ENCODE peak calls at places on chromosomes 2 and 18, in nine cellular contexts. V is mammary epithelial cell, N is brain microvascular endothelial cell, O is HFFc6, G is glutamatergic neuron, B is prostate gland, F is astrocyte, L is foreskin fibroblast, Q is H1. H is an unnamed sample.

GRCh38 chr2:118593257-118593656 is 254.2 kb downstream of the EN1 start:
- DNase-seq in V (no peak), N (no peak), O (no peak), G (no peak), B (no peak), F (no peak), L (no peak), Q (no peak), H (no peak)

GRCh38 chr2:190387422-190387821 is 20.7 kb upstream of the MFSD6 start:
- DNase-seq in V (no peak), N (no peak), O (no peak), G (no peak), B (no peak), F (no peak), L (no peak), Q (no peak), H (no peak)

GRCh38 chr2:231470246-231470900 is 6.1 kb upstream of the NCL start:
- DNase-seq in V (no peak), N (no peak), O (no peak), G (no peak), B (no peak), F (no peak), L (no peak), Q (no peak), H (no peak)

GRCh38 chr2:221914334-221914733 is 342.2 kb upstream of the EPHA4 start:
- DNase-seq in V (no peak), N (no peak), O (no peak), G (no peak), B (no peak), F (peak), L (no peak), Q (no peak), H (no peak)

GRCh38 chr2:241902357-241902991 is 32.9 kb downstream of the RTP5 start:
- DNase-seq in V (no peak), N (no peak), O (no peak), G (no peak), B (no peak), F (no peak), L (no peak), Q (no peak), H (peak)

GRCh38 chr2:3747032-3747654 is 43.8 kb downstream of the DCDC2C start:
- DNase-seq in V (no peak), N (no peak), O (no peak), G (no peak), B (no peak), F (no peak), L (no peak), Q (no peak), H (no peak)

GRCh38 chr2:221848286-221848685 is 276.2 kb upstream of the EPHA4 start:
- DNase-seq in V (no peak), N (no peak), O (no peak), G (no peak), B (no peak), F (peak), L (no peak), Q (no peak), H (no peak)

GRCh38 chr2:153770359-153770991 is 101.2 kb upstream of the GALNT13 start:
- DNase-seq in V (peak), N (no peak), O (no peak), G (no peak), B (no peak), F (no peak), L (no peak), Q (no peak), H (no peak)

GRCh38 chr2:109229094-109229675 is 100.2 kb downstream of the SH3RF3 start:
- DNase-seq in V (no peak), N (no peak), O (no peak), G (no peak), B (no peak), F (no peak), L (no peak), Q (no peak), H (no peak)

GRCh38 chr2:69634197-69634821 is 9.2 kb downstream of the AAK1 start:
- DNase-seq in V (no peak), N (no peak), O (no peak), G (no peak), B (no peak), F (no peak), L (no peak), Q (no peak), H (no peak)

GRCh38 chr2:97730245-97730644 is 16.9 kb downstream of the ZAP70 start:
- DNase-seq in V (peak), N (peak), O (peak), G (no peak), B (no peak), F (no peak), L (peak), Q (no peak), H (no peak)

GRCh38 chr18:3910507-3910906 is 460.5 kb downstream of the TGIF1 start:
- DNase-seq in V (no peak), N (no peak), O (peak), G (no peak), B (no peak), F (peak), L (no peak), Q (no peak), H (no peak)

GRCh38 chr2:80858955-80859354 is 554.4 kb upstream of the LRRTM1 start:
- DNase-seq in V (no peak), N (no peak), O (no peak), G (no peak), B (no peak), F (no peak), L (no peak), Q (no peak), H (no peak)

GRCh38 chr2:138831691-138832090 is 51.5 kb upstream of the NXPH2 start:
- DNase-seq in V (peak), N (no peak), O (no peak), G (no peak), B (no peak), F (no peak), L (no peak), Q (no peak), H (no peak)

GRCh38 chr2:40450066-40450841 is 1.6 kb downstream of the SLC8A1 start:
- DNase-seq in V (peak), N (peak), O (peak), G (no peak), B (no peak), F (peak), L (no peak), Q (no peak), H (no peak)

GRCh38 chr2:157468931-157469708 is 25.2 kb upstream of the CYTIP start:
- DNase-seq in V (peak), N (peak), O (peak), G (no peak), B (no peak), F (peak), L (peak), Q (no peak), H (no peak)

GRCh38 chr2:24538720-24539119 is 47.7 kb downstream of the NCOA1 start:
- DNase-seq in V (no peak), N (no peak), O (no peak), G (no peak), B (no peak), F (no peak), L (no peak), Q (no peak), H (no peak)

GRCh38 chr2:168475636-168476035 is 19.6 kb downstream of the CERS6 start:
- DNase-seq in V (peak), N (no peak), O (no peak), G (no peak), B (no peak), F (no peak), L (no peak), Q (no peak), H (no peak)

GRCh38 chr18:27604583-27604982 is 419.5 kb upstream of the CHST9 start:
- DNase-seq in V (no peak), N (peak), O (peak), G (no peak), B (no peak), F (peak), L (no peak), Q (no peak), H (no peak)

GRCh38 chr2:201697899-201698298 is 545 bp downstream of the MPP4 start:
- DNase-seq in V (peak), N (peak), O (peak), G (no peak), B (no peak), F (peak), L (peak), Q (no peak), H (no peak)

GRCh38 chr2:56047136-56047535 is 123.6 kb upstream of the EFEMP1 start:
- DNase-seq in V (no peak), N (no peak), O (no peak), G (no peak), B (no peak), F (no peak), L (no peak), Q (no peak), H (no peak)

GRCh38 chr2:177528341-177528740 is 135.8 kb downstream of the AGPS start:
- DNase-seq in V (no peak), N (no peak), O (no peak), G (no peak), B (no peak), F (no peak), L (no peak), Q (no peak), H (no peak)

GRCh38 chr2:138777996-138778395 is 2.2 kb downstream of the NXPH2 start:
- DNase-seq in V (no peak), N (peak), O (no peak), G (no peak), B (no peak), F (peak), L (no peak), Q (peak), H (no peak)

GRCh38 chr2:160367887-160368286 is 125.7 kb downstream of the RBMS1 start:
- DNase-seq in V (peak), N (peak), O (peak), G (no peak), B (peak), F (peak), L (peak), Q (no peak), H (no peak)

GRCh38 chr2:182730486-182730885 is 14.4 kb downstream of the DNAJC10 start:
- DNase-seq in V (no peak), N (no peak), O (no peak), G (no peak), B (no peak), F (no peak), L (no peak), Q (no peak), H (no peak)

GRCh38 chr18:10792181-10792580 is 266.4 kb downstream of the NAPG start:
- DNase-seq in V (no peak), N (no peak), O (no peak), G (no peak), B (no peak), F (no peak), L (no peak), Q (no peak), H (no peak)

GRCh38 chr2:36835125-36835524 is 131.2 kb downstream of the STRN start:
- DNase-seq in V (no peak), N (no peak), O (no peak), G (no peak), B (no peak), F (no peak), L (no peak), Q (no peak), H (no peak)

DNA sequence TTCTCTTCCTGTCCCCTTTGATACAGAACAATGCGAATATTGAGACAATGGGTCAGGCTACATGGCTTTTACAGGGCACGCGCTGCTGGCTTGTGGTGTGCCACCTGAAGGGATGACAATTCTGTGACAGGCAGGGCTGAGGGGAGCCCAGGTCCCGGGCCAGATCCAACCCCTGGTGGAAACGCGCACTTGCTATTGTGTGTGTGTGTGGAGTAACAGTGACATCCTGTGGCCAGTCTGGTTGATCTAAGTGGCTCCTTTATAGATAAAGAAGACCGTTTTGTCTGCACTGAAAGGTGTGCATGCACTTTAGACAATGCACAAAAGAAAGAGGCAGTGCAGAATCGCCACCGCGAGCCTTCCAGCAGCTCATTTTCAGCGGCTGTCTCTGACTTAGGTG is 273.6 kb downstream of the HRH4 start:
- DNase-seq in V (peak), N (no peak), O (no peak), G (peak), B (no peak), F (no peak), L (no peak), Q (no peak), H (no peak)
- TF ChIP-seq CTCF in V (peak), N (peak), O (peak), G (peak), B (no peak), F (no peak), L (peak), Q (peak), H (no peak)

DNA sequence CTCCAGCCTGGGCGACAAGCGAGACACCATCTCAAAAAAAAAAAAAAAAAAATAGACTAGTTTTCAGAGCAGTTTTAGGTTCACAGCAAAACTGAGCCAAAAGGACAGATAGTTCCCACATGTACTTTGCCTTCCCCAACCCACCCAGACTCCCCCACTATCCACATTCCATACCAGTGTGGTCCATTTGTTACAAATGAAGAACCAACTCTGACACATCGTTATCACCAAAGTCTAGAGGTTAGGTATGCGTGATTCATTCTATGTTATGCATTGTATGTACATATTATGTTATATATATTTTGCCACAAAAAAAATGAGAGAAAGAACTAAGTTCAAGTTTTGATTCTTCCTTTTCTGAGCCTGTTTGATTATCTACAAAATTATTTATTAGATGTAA is 3.5 kb downstream of the DUSP11 start:
- DNase-seq in V (no peak), N (peak), O (no peak), G (no peak), B (no peak), F (no peak), L (no peak), Q (no peak), H (no peak)
- TF ChIP-seq CTCF in V (no peak), N (no peak), O (no peak), G (no peak), B (no peak), F (no peak), L (no peak), Q (no peak), H (no peak)

GRCh38 chr2:107932986-107933385 is 53.3 kb upstream of the SLC5A7 start:
- DNase-seq in V (no peak), N (no peak), O (peak), G (no peak), B (no peak), F (no peak), L (no peak), Q (no peak), H (no peak)
- TF ChIP-seq CTCF in V (peak), N (peak), O (peak), G (no peak), B (no peak), F (peak), L (peak), Q (no peak), H (no peak)

DNA sequence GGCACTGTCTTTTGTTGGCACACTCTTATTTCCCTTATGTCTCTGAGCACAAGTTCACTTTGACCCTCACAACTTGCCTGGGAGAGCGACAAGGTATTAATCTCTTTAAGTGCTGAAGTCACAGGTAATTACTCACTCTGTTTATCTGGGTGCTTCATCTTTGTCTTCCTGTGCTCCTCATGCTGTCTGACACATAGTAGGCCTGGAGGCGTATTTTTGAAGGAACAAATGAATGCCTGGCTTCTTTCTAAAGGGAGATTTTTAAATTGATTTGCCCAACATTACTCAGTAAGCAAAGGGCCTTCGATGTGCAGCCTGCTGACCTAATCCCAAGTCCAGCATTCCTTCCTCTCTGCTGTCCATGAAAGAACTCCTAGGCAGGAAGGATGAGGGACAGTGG is 507.1 kb upstream of the TNP1 start:
- DNase-seq in V (peak), N (no peak), O (peak), G (no peak), B (no peak), F (peak), L (no peak), Q (no peak), H (no peak)
- TF ChIP-seq CTCF in V (no peak), N (no peak), O (no peak), G (no peak), B (no peak), F (no peak), L (no peak), Q (no peak), H (no peak)

GRCh38 chr18:79938196-79938595 is 13.3 kb downstream of the SLC66A2 start:
- DNase-seq in V (no peak), N (no peak), O (no peak), G (peak), B (no peak), F (no peak), L (no peak), Q (no peak), H (no peak)
- TF ChIP-seq CTCF in V (no peak), N (no peak), O (no peak), G (no peak), B (no peak), F (no peak), L (no peak), Q (no peak), H (no peak)

DNA sequence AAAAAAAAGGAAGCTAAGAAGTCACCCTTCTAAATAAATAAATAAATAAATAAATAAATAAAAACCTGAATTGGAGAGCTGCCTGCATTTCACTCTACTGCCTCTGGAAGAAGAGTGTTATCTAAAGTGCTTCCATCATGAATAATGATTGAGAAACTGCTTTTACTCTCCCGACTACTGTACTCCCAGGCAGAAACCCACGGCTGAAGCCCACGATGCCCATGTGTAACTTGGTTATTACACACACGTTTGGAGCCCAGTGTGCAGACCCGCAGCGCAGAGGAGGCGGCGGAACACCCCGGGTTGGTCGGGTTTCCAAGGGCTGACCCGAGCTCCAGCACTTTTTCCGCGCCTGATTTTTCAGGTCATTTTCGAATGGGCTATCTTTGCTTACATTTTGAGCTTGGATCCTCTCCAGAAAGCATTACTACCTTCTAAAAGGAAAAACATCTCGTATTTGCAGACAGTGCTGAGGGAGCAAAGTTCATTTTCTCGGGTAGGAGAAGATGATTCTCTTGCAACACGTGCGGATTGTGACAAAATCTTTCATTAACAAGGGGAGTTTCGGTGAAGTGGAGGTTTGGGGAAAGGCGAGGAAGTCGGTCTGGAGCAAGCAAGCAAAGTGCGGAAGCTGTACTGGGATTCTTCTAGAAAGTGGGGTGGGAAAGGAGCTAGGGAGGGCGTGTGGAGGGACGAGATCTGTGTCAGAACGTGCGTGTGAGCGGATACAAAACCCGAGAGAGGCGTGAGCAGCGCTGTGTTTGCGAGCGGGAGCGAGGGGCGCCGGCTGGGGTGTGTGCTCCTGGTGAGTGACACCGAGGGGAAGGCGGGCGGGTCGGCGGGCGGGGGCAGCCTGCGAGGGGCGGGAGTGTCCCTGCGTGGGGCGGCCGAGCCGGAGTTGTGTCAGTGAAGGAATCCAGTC is at the start of gene SPATS2L:
- DNase-seq in V (peak), N (peak), O (peak), G (peak), B (peak), F (peak), L (peak), Q (no peak), H (peak)
- TF ChIP-seq CTCF in V (peak), N (peak), O (peak), G (peak), B (no peak), F (no peak), L (no peak), Q (no peak), H (no peak)

GRCh38 chr18:48605408-48605845 is 66.6 kb downstream of the CTIF start:
- DNase-seq in V (no peak), N (no peak), O (no peak), G (peak), B (no peak), F (peak), L (no peak), Q (peak), H (no peak)
- TF ChIP-seq CTCF in V (peak), N (peak), O (no peak), G (no peak), B (no peak), F (peak), L (peak), Q (peak), H (no peak)

GRCh38 chr2:218276986-218277755 is 6.9 kb downstream of the PNKD start:
- DNase-seq in V (no peak), N (no peak), O (no peak), G (no peak), B (no peak), F (no peak), L (no peak), Q (no peak), H (no peak)
- TF ChIP-seq CTCF in V (no peak), N (peak), O (peak), G (no peak), B (no peak), F (no peak), L (no peak), Q (no peak), H (no peak)

H was measured in activated B cell treated with CpG ODN at 0.5 μM for 24 hours.